ENCODE peak calls at places on chromosomes 4 and X, in four cellular contexts. One of them, this sample, is unnamed.

GRCh38 chr4:169823685-169824084 is 65.9 kb upstream of the HPF1 start:
- DNase-seq in WERI-Rb-1: no peak
- DNase-seq in ecto neural progenitor cell: peak
- DNase-seq in K562: peak
- DNase-seq in this sample: peak

GRCh38 chr4:112343330-112343729 is 46.2 kb downstream of the ALPK1 start:
- DNase-seq in WERI-Rb-1: no peak
- DNase-seq in ecto neural progenitor cell: no peak
- DNase-seq in K562: no peak
- DNase-seq in this sample: no peak

GRCh38 chr4:80220711-80221110 is 23.4 kb downstream of the PRDM8 start:
- DNase-seq in WERI-Rb-1: no peak
- DNase-seq in ecto neural progenitor cell: no peak
- DNase-seq in K562: no peak
- DNase-seq in this sample: no peak

GRCh38 chr4:16439771-16440170 is 213.5 kb upstream of the TAPT1 start:
- DNase-seq in WERI-Rb-1: no peak
- DNase-seq in ecto neural progenitor cell: no peak
- DNase-seq in K562: no peak
- DNase-seq in this sample: no peak

GRCh38 chr4:105147226-105148151 is 813 bp downstream of the TET2 start:
- DNase-seq in WERI-Rb-1: peak
- DNase-seq in ecto neural progenitor cell: peak
- DNase-seq in K562: peak
- DNase-seq in this sample: peak

GRCh38 chr4:101102114-101102752 is 245.1 kb downstream of the PPP3CA start:
- DNase-seq in WERI-Rb-1: no peak
- DNase-seq in ecto neural progenitor cell: no peak
- DNase-seq in K562: no peak
- DNase-seq in this sample: no peak

GRCh38 chr4:189367832-189368231 is 572.8 kb upstream of the FRG1 start:
- DNase-seq in WERI-Rb-1: no peak
- DNase-seq in ecto neural progenitor cell: no peak
- DNase-seq in K562: no peak
- DNase-seq in this sample: no peak

GRCh38 chr4:141389649-141390048 is 169.0 kb downstream of the ZNF330 start:
- DNase-seq in WERI-Rb-1: no peak
- DNase-seq in ecto neural progenitor cell: no peak
- DNase-seq in K562: no peak
- DNase-seq in this sample: peak

GRCh38 chrX:140163376-140164159 is 198.2 kb upstream of the CXorf66 start:
- DNase-seq in WERI-Rb-1: no peak
- DNase-seq in ecto neural progenitor cell: no peak
- DNase-seq in K562: no peak
- DNase-seq in this sample: no peak

GRCh38 chr4:38574559-38575333 is 89.3 kb upstream of the KLF3 start:
- DNase-seq in WERI-Rb-1: no peak
- DNase-seq in ecto neural progenitor cell: no peak
- DNase-seq in K562: no peak
- DNase-seq in this sample: no peak

GRCh38 chr4:38279650-38280322 is 319.6 kb downstream of the PTTG2 start:
- DNase-seq in WERI-Rb-1: no peak
- DNase-seq in ecto neural progenitor cell: peak
- DNase-seq in K562: no peak
- DNase-seq in this sample: no peak

GRCh38 chrX:40931921-40932320 is 153.3 kb upstream of the USP9X start:
- DNase-seq in WERI-Rb-1: no peak
- DNase-seq in ecto neural progenitor cell: no peak
- DNase-seq in K562: peak
- DNase-seq in this sample: no peak

GRCh38 chr4:76485450-76485849 is 50.4 kb downstream of the SHROOM3 start:
- DNase-seq in WERI-Rb-1: no peak
- DNase-seq in ecto neural progenitor cell: no peak
- DNase-seq in K562: no peak
- DNase-seq in this sample: no peak

GRCh38 chr4:83011779-83012630 is 1.4 kb upstream of the LIN54 start:
- DNase-seq in WERI-Rb-1: peak
- DNase-seq in ecto neural progenitor cell: no peak
- DNase-seq in K562: peak
- DNase-seq in this sample: no peak

GRCh38 chr4:81405900-81406401 is 65.8 kb downstream of the RASGEF1B start:
- DNase-seq in WERI-Rb-1: peak
- DNase-seq in ecto neural progenitor cell: no peak
- DNase-seq in K562: peak
- DNase-seq in this sample: peak

GRCh38 chr4:48862661-48863060 is 31.8 kb downstream of the OCIAD1 start:
- DNase-seq in WERI-Rb-1: no peak
- DNase-seq in ecto neural progenitor cell: no peak
- DNase-seq in K562: no peak
- DNase-seq in this sample: no peak

GRCh38 chrX:9312922-9313867 is 151.7 kb upstream of the TBL1X start:
- DNase-seq in WERI-Rb-1: peak
- DNase-seq in ecto neural progenitor cell: peak
- DNase-seq in K562: peak
- DNase-seq in this sample: no peak

GRCh38 chr4:4439782-4440181 is 52.9 kb downstream of the NSG1 start:
- DNase-seq in WERI-Rb-1: no peak
- DNase-seq in ecto neural progenitor cell: no peak
- DNase-seq in K562: no peak
- DNase-seq in this sample: no peak

GRCh38 chr4:4384837-4385236 is 2.1 kb upstream of the NSG1 start:
- DNase-seq in WERI-Rb-1: peak
- DNase-seq in ecto neural progenitor cell: peak
- DNase-seq in K562: peak
- DNase-seq in this sample: peak

GRCh38 chr4:27082786-27083185 is 222.1 kb downstream of the STIM2 start:
- DNase-seq in WERI-Rb-1: no peak
- DNase-seq in ecto neural progenitor cell: no peak
- DNase-seq in K562: no peak
- DNase-seq in this sample: no peak

GRCh38 chr4:138035781-138036258 is 206.3 kb downstream of the SLC7A11 start:
- DNase-seq in WERI-Rb-1: peak
- DNase-seq in ecto neural progenitor cell: no peak
- DNase-seq in K562: peak
- DNase-seq in this sample: peak

GRCh38 chr4:70705146-70705855 is 16.5 kb upstream of the RUFY3 start:
- DNase-seq in WERI-Rb-1: peak
- DNase-seq in ecto neural progenitor cell: peak
- DNase-seq in K562: peak
- DNase-seq in this sample: peak

GRCh38 chr4:106806158-106806797 is 229.8 kb downstream of the DKK2 start:
- DNase-seq in WERI-Rb-1: no peak
- DNase-seq in ecto neural progenitor cell: no peak
- DNase-seq in K562: no peak
- DNase-seq in this sample: no peak

GRCh38 chr4:138235419-138235952 is 6.7 kb downstream of the SLC7A11 start:
- DNase-seq in WERI-Rb-1: no peak
- DNase-seq in ecto neural progenitor cell: no peak
- DNase-seq in K562: peak
- DNase-seq in this sample: no peak

GRCh38 chr4:2339458-2340271 is 77.8 kb upstream of the MXD4 start:
- DNase-seq in WERI-Rb-1: no peak
- DNase-seq in ecto neural progenitor cell: peak
- DNase-seq in K562: no peak
- DNase-seq in this sample: no peak

GRCh38 chrX:96181571-96181970 is 503.1 kb upstream of the DIAPH2 start:
- DNase-seq in WERI-Rb-1: no peak
- DNase-seq in ecto neural progenitor cell: no peak
- DNase-seq in K562: no peak
- DNase-seq in this sample: no peak

This sample was measured in neuronal stem cell.